ENCODE peak calls at places on chromosomes 2 and 18, in eight cellular contexts. E is CD4-positive, alpha-beta T cell; O is NCI-H69; M is foreskin fibroblast; B is neural crest cell; V is fibroblast of mammary gland; K is activated CD8-positive, alpha-beta memory T cell treated with anti-CD3 and anti-CD28 coated beads for 24 hours; J is NCI-H1417. P is an unnamed sample.

GRCh38 chr2:42052702-42053481 is 5.1 kb downstream of the PKDCC start:
- DNase-seq in J (no peak), B (no peak), M (no peak), E (no peak), K (no peak), V (peak; percentile 39), O (peak; percentile 38), P (peak; percentile 53)

GRCh38 chr18:3652380-3653262 is 202.6 kb downstream of the TGIF1 start:
- DNase-seq in J (no peak), O (peak; percentile 60), M (peak; percentile 97), B (peak; percentile 29), V (peak; percentile 97), E (no peak), K (peak; percentile 73), P (peak; percentile 92)

GRCh38 chr2:61419129-61419528 is 51.8 kb downstream of the USP34 start:
- DNase-seq in K (no peak), J (no peak), M (no peak), O (no peak), V (no peak), E (no peak), B (no peak), P (no peak)

GRCh38 chr18:8942021-8942908 is 160.2 kb upstream of the NDUFV2 start:
- DNase-seq in E (no peak), M (peak; percentile 62), J (no peak), O (no peak), B (no peak), V (peak; percentile 37), K (no peak), P (peak; percentile 85)

GRCh38 chr2:240202616-240203015 is 62.2 kb upstream of the OTOS start:
- DNase-seq in J (no peak), M (no peak), O (no peak), V (no peak), K (no peak), E (no peak), B (no peak), P (peak; percentile 27)

GRCh38 chr2:139835101-139835500 is 1054.9 kb upstream of the NXPH2 start:
- DNase-seq in B (no peak), M (no peak), V (no peak), K (no peak), J (no peak), O (peak; percentile 100), E (no peak), P (no peak)

GRCh38 chr2:55168221-55169154 is 63.6 kb downstream of the CLHC1 start:
- DNase-seq in E (peak; percentile 24), V (peak; percentile 82), B (no peak), O (peak; percentile 66), J (peak; percentile 71), M (peak; percentile 88), K (no peak), P (peak; percentile 54)

GRCh38 chr2:101330253-101330921 is 21.9 kb upstream of the RNF149 start:
- DNase-seq in M (no peak), B (peak; percentile 47), E (peak; percentile 48), V (no peak), O (no peak), K (peak; percentile 72), J (no peak), P (no peak)

GRCh38 chr2:238493880-238494572 is 67.3 kb downstream of the ASB1 start:
- DNase-seq in K (peak; percentile 74), M (no peak), B (no peak), E (peak; percentile 11), O (no peak), V (no peak), J (no peak), P (peak; percentile 70)

GRCh38 chr2:111202266-111203040 is 81.7 kb downstream of the BCL2L11 start:
- DNase-seq in E (no peak), J (no peak), B (no peak), M (peak; percentile 59), V (peak; percentile 41), K (no peak), O (no peak), P (no peak)

GRCh38 chr2:100670232-100670631 is 107.4 kb downstream of the PDCL3 start:
- DNase-seq in E (no peak), M (no peak), K (no peak), O (no peak), V (no peak), J (no peak), B (no peak), P (no peak)

GRCh38 chr2:72136933-72137497 is 10.6 kb downstream of the CYP26B1 start:
- DNase-seq in O (no peak), E (no peak), V (no peak), K (no peak), B (no peak), M (no peak), J (no peak), P (peak; percentile 82)

GRCh38 chr2:108542071-108542470 is 7.8 kb downstream of the LIMS1 start:
- DNase-seq in J (no peak), E (no peak), M (peak; percentile 70), K (no peak), V (peak; percentile 61), B (no peak), O (no peak), P (no peak)

GRCh38 chr18:61664413-61665084 is 228.3 kb downstream of the RNF152 start:
- DNase-seq in B (no peak), J (no peak), K (no peak), M (peak; percentile 5), V (no peak), O (no peak), E (no peak), P (no peak)

GRCh38 chr2:222909276-222909675 is 48.4 kb downstream of the ACSL3 start:
- DNase-seq in K (no peak), M (no peak), V (no peak), E (no peak), B (no peak), O (no peak), J (no peak), P (no peak)

GRCh38 chr2:78147466-78147865 is 625.3 kb upstream of the LRRTM4 start:
- DNase-seq in B (no peak), M (no peak), V (no peak), K (no peak), E (no peak), O (no peak), J (no peak), P (no peak)

GRCh38 chr2:106127282-106127771 is 66.8 kb downstream of the UXS1 start:
- DNase-seq in V (peak; percentile 54), E (no peak), B (no peak), J (no peak), M (peak; percentile 42), O (no peak), K (no peak), P (no peak)

GRCh38 chr2:150387586-150388288 is 99.7 kb downstream of the RND3 start:
- DNase-seq in B (no peak), J (no peak), E (no peak), K (no peak), V (peak; percentile 6), O (peak; percentile 22), M (peak; percentile 6), P (peak; percentile 25)

GRCh38 chr18:51430538-51430937 is 233.1 kb upstream of the MEX3C start:
- DNase-seq in J (no peak), V (no peak), M (no peak), B (no peak), E (no peak), O (no peak), K (no peak), P (no peak)

GRCh38 chr2:215594766-215595165 is 158.9 kb upstream of the FN1 start:
- DNase-seq in E (no peak), V (peak; percentile 76), J (no peak), B (no peak), K (no peak), M (peak; percentile 75), O (no peak), P (no peak)

GRCh38 chr18:47754311-47755101 is 176.0 kb downstream of the SMAD2 start:
- DNase-seq in J (peak; percentile 65), M (no peak), K (peak; percentile 76), B (peak; percentile 71), O (peak; percentile 89), E (peak; percentile 26), V (peak; percentile 7), P (peak; percentile 75)

GRCh38 chr2:226691265-226691664 is 108.4 kb downstream of the IRS1 start:
- DNase-seq in M (no peak), V (no peak), J (no peak), O (peak; percentile 12), E (no peak), B (no peak), K (no peak), P (no peak)

GRCh38 chr2:160916300-160916699 is 243.9 kb upstream of the TANK start:
- DNase-seq in J (no peak), M (peak; percentile 70), E (no peak), B (no peak), V (peak; percentile 11), O (no peak), K (no peak), P (no peak)

GRCh38 chr2:26540977-26541376 is 63.1 kb upstream of the OTOF start:
- DNase-seq in E (no peak), M (no peak), O (peak; percentile 33), J (peak; percentile 55), V (no peak), B (no peak), K (no peak), P (no peak)

GRCh38 chr2:101305044-101305443 is 3.5 kb downstream of the RNF149 start:
- DNase-seq in V (no peak), O (no peak), J (no peak), B (no peak), M (no peak), E (no peak), K (no peak), P (no peak)

GRCh38 chr2:121777699-121778058 is 22.2 kb downstream of the TSN start:
- DNase-seq in J (no peak), M (peak; percentile 56), K (no peak), E (no peak), B (no peak), V (peak; percentile 27), O (peak; percentile 66), P (no peak)

GRCh38 chr2:241035142-241035817 is 36.9 kb downstream of the SNED1 start:
- DNase-seq in B (no peak), O (peak; percentile 4), M (peak; percentile 12), K (no peak), V (no peak), E (peak; percentile 38), J (no peak), P (no peak)

P was measured in osteoblast.